ENCODE peak calls at places on chromosome 12, in nine cellular contexts. One of them, this sample, is unnamed.

GRCh38 chr12:114850853-114851252 is 166.9 kb upstream of the TBX3 start:
- DNase-seq in transverse colon: no peak
- DNase-seq in left ventricle myocardium inferior: no peak
- DNase-seq in NCI-H460: no peak
- DNase-seq in GM20000: no peak
- DNase-seq in NCI-H1105: no peak
- DNase-seq in activated naive CD4-positive, alpha-beta T cell treated with Interleukin-2 at 50 U/mL for 16 hours: no peak
- DNase-seq in tibial nerve: no peak
- DNase-seq in HT1080: no peak
- DNase-seq in this sample: no peak

GRCh38 chr12:51823875-51824565 is 24.5 kb downstream of the FIGNL2 start:
- DNase-seq in transverse colon: peak; percentile 34
- DNase-seq in left ventricle myocardium inferior: no peak
- DNase-seq in NCI-H460: peak; percentile 74
- DNase-seq in GM20000: no peak
- DNase-seq in NCI-H1105: peak; percentile 46
- DNase-seq in activated naive CD4-positive, alpha-beta T cell treated with Interleukin-2 at 50 U/mL for 16 hours: no peak
- DNase-seq in tibial nerve: no peak
- DNase-seq in HT1080: peak; percentile 61
- DNase-seq in this sample: no peak

GRCh38 chr12:32756476-32757158 is 920 bp upstream of the YARS2 start:
- DNase-seq in transverse colon: no peak
- DNase-seq in left ventricle myocardium inferior: no peak
- DNase-seq in NCI-H460: no peak
- DNase-seq in GM20000: no peak
- DNase-seq in NCI-H1105: no peak
- DNase-seq in activated naive CD4-positive, alpha-beta T cell treated with Interleukin-2 at 50 U/mL for 16 hours: no peak
- DNase-seq in tibial nerve: no peak
- DNase-seq in HT1080: peak; percentile 20
- DNase-seq in this sample: no peak

GRCh38 chr12:56081393-56082347 is 1.7 kb downstream of the ERBB3 start:
- DNase-seq in transverse colon: peak; percentile 85
- DNase-seq in left ventricle myocardium inferior: no peak
- DNase-seq in NCI-H460: no peak
- DNase-seq in GM20000: no peak
- DNase-seq in NCI-H1105: no peak
- DNase-seq in activated naive CD4-positive, alpha-beta T cell treated with Interleukin-2 at 50 U/mL for 16 hours: no peak
- DNase-seq in tibial nerve: no peak
- DNase-seq in HT1080: no peak
- DNase-seq in this sample: no peak

GRCh38 chr12:3772380-3772779 is 19.5 kb upstream of the CRACR2A start:
- DNase-seq in transverse colon: no peak
- DNase-seq in left ventricle myocardium inferior: no peak
- DNase-seq in NCI-H460: no peak
- DNase-seq in GM20000: no peak
- DNase-seq in NCI-H1105: no peak
- DNase-seq in activated naive CD4-positive, alpha-beta T cell treated with Interleukin-2 at 50 U/mL for 16 hours: no peak
- DNase-seq in tibial nerve: no peak
- DNase-seq in HT1080: peak; percentile 41
- DNase-seq in this sample: no peak

GRCh38 chr12:20493924-20494323 is 125.6 kb downstream of the PDE3A start:
- DNase-seq in transverse colon: no peak
- DNase-seq in left ventricle myocardium inferior: no peak
- DNase-seq in NCI-H460: no peak
- DNase-seq in GM20000: no peak
- DNase-seq in NCI-H1105: no peak
- DNase-seq in activated naive CD4-positive, alpha-beta T cell treated with Interleukin-2 at 50 U/mL for 16 hours: no peak
- DNase-seq in tibial nerve: no peak
- DNase-seq in HT1080: no peak
- DNase-seq in this sample: no peak

GRCh38 chr12:125720961-125721360 is 655.7 kb downstream of the AACS start:
- DNase-seq in transverse colon: no peak
- DNase-seq in left ventricle myocardium inferior: no peak
- DNase-seq in NCI-H460: no peak
- DNase-seq in GM20000: no peak
- DNase-seq in NCI-H1105: no peak
- DNase-seq in activated naive CD4-positive, alpha-beta T cell treated with Interleukin-2 at 50 U/mL for 16 hours: no peak
- DNase-seq in tibial nerve: no peak
- DNase-seq in HT1080: no peak
- DNase-seq in this sample: no peak

GRCh38 chr12:6213969-6214368 is 13.8 kb downstream of the CD9 start:
- DNase-seq in transverse colon: no peak
- DNase-seq in left ventricle myocardium inferior: no peak
- DNase-seq in NCI-H460: no peak
- DNase-seq in GM20000: no peak
- DNase-seq in NCI-H1105: no peak
- DNase-seq in activated naive CD4-positive, alpha-beta T cell treated with Interleukin-2 at 50 U/mL for 16 hours: no peak
- DNase-seq in tibial nerve: no peak
- DNase-seq in HT1080: no peak
- DNase-seq in this sample: no peak

GRCh38 chr12:132329036-132329738 is at the start of gene GALNT9:
- DNase-seq in transverse colon: no peak
- DNase-seq in left ventricle myocardium inferior: no peak
- DNase-seq in NCI-H460: no peak
- DNase-seq in GM20000: no peak
- DNase-seq in NCI-H1105: peak; percentile 9
- DNase-seq in activated naive CD4-positive, alpha-beta T cell treated with Interleukin-2 at 50 U/mL for 16 hours: no peak
- DNase-seq in tibial nerve: no peak
- DNase-seq in HT1080: no peak
- DNase-seq in this sample: no peak

GRCh38 chr12:48890657-48891418 is 25.2 kb upstream of the RND1 start:
- DNase-seq in transverse colon: peak; percentile 82
- DNase-seq in left ventricle myocardium inferior: peak; percentile 79
- DNase-seq in NCI-H460: peak; percentile 75
- DNase-seq in GM20000: peak; percentile 71
- DNase-seq in NCI-H1105: peak; percentile 54
- DNase-seq in activated naive CD4-positive, alpha-beta T cell treated with Interleukin-2 at 50 U/mL for 16 hours: peak; percentile 76
- DNase-seq in tibial nerve: peak; percentile 73
- DNase-seq in HT1080: peak; percentile 75
- DNase-seq in this sample: peak; percentile 53

GRCh38 chr12:104740668-104741067 is 217.4 kb downstream of the SLC41A2 start:
- DNase-seq in transverse colon: peak; percentile 41
- DNase-seq in left ventricle myocardium inferior: no peak
- DNase-seq in NCI-H460: no peak
- DNase-seq in GM20000: peak; percentile 68
- DNase-seq in NCI-H1105: no peak
- DNase-seq in activated naive CD4-positive, alpha-beta T cell treated with Interleukin-2 at 50 U/mL for 16 hours: no peak
- DNase-seq in tibial nerve: no peak
- DNase-seq in HT1080: no peak
- DNase-seq in this sample: no peak

GRCh38 chr12:18864900-18865561 is 127.1 kb downstream of the CAPZA3 start:
- DNase-seq in transverse colon: no peak
- DNase-seq in left ventricle myocardium inferior: no peak
- DNase-seq in NCI-H460: no peak
- DNase-seq in GM20000: no peak
- DNase-seq in NCI-H1105: no peak
- DNase-seq in activated naive CD4-positive, alpha-beta T cell treated with Interleukin-2 at 50 U/mL for 16 hours: no peak
- DNase-seq in tibial nerve: peak; percentile 20
- DNase-seq in HT1080: peak; percentile 73
- DNase-seq in this sample: peak; percentile 13

GRCh38 chr12:15599266-15600037 is 189.7 kb downstream of the EPS8 start:
- DNase-seq in transverse colon: no peak
- DNase-seq in left ventricle myocardium inferior: no peak
- DNase-seq in NCI-H460: no peak
- DNase-seq in GM20000: no peak
- DNase-seq in NCI-H1105: peak; percentile 54
- DNase-seq in activated naive CD4-positive, alpha-beta T cell treated with Interleukin-2 at 50 U/mL for 16 hours: no peak
- DNase-seq in tibial nerve: peak; percentile 36
- DNase-seq in HT1080: peak; percentile 58
- DNase-seq in this sample: no peak

GRCh38 chr12:79884401-79885006 is 50.4 kb downstream of the PPP1R12A start:
- DNase-seq in transverse colon: no peak
- DNase-seq in left ventricle myocardium inferior: no peak
- DNase-seq in NCI-H460: no peak
- DNase-seq in GM20000: no peak
- DNase-seq in NCI-H1105: no peak
- DNase-seq in activated naive CD4-positive, alpha-beta T cell treated with Interleukin-2 at 50 U/mL for 16 hours: no peak
- DNase-seq in tibial nerve: no peak
- DNase-seq in HT1080: no peak
- DNase-seq in this sample: no peak